ENCODE peak calls at places on chromosomes 11 and 22, in eight cellular contexts. U is epithelial cell of proximal tubule; W is CD8-positive, alpha-beta T cell; F is BE2C; P is adrenal gland; G is lower leg skin; B is neural progenitor cell; V is heart right ventricle. Y is an unnamed sample.

GRCh38 chr11:62974848-62975522 is 9.8 kb downstream of the SLC22A6 start:
- DNase-seq in U (no peak), W (no peak), F (peak; percentile 84), P (no peak), G (no peak), B (peak; percentile 67), V (peak; percentile 55), Y (no peak)

GRCh38 chr11:103035656-103036434 is 56.1 kb downstream of the DCUN1D5 start:
- DNase-seq in U (no peak), W (no peak), F (peak; percentile 42), P (peak; percentile 63), G (no peak), B (peak; percentile 56), V (peak; percentile 44), Y (peak; percentile 62)

GRCh38 chr11:2199466-2200341 is 28.1 kb upstream of the TH start:
- DNase-seq in U (no peak), W (no peak), F (no peak), P (no peak), G (no peak), B (no peak), V (no peak), Y (no peak)

GRCh38 chr11:67630943-67631331 is 1.2 kb upstream of the NUDT8 start:
- DNase-seq in U (no peak), W (no peak), F (no peak), P (no peak), G (no peak), B (no peak), V (no peak), Y (no peak)

GRCh38 chr11:45659031-45659817 is 6.2 kb downstream of the CHST1 start:
- DNase-seq in U (no peak), W (no peak), F (no peak), P (no peak), G (no peak), B (no peak), V (no peak), Y (no peak)

GRCh38 chr11:118921929-118922744 is 3.6 kb downstream of the BCL9L start:
- DNase-seq in U (no peak), W (no peak), F (peak; percentile 76), P (peak; percentile 95), G (peak; percentile 95), B (peak; percentile 85), V (peak; percentile 83), Y (no peak)

GRCh38 chr22:33864723-33865130 is 55.5 kb downstream of the LARGE1 start:
- DNase-seq in U (no peak), W (no peak), F (no peak), P (no peak), G (no peak), B (no peak), V (peak; percentile 37), Y (no peak)

GRCh38 chr11:104476898-104477297 is 313.0 kb upstream of the PDGFD start:
- DNase-seq in U (no peak), W (no peak), F (no peak), P (no peak), G (no peak), B (no peak), V (no peak), Y (no peak)

GRCh38 chr11:130069684-130070108 is at the start of gene APLP2:
- DNase-seq in U (peak; percentile 72), W (peak; percentile 96), F (peak; percentile 100), P (peak; percentile 100), G (peak; percentile 100), B (peak; percentile 99), V (peak; percentile 100), Y (peak; percentile 90)

GRCh38 chr11:9687736-9688494 is 24.0 kb downstream of the SWAP70 start:
- DNase-seq in U (no peak), W (no peak), F (peak; percentile 23), P (no peak), G (no peak), B (no peak), V (no peak), Y (no peak)
- H3K4me3 ChIP-seq in U (no peak overlapping the region), W (no peak overlapping the region), F (no peak overlapping the region), P (no peak overlapping the region), G (no peak overlapping the region), B (no peak overlapping the region), V (no peak overlapping the region), Y (no peak overlapping the region)

DNA sequence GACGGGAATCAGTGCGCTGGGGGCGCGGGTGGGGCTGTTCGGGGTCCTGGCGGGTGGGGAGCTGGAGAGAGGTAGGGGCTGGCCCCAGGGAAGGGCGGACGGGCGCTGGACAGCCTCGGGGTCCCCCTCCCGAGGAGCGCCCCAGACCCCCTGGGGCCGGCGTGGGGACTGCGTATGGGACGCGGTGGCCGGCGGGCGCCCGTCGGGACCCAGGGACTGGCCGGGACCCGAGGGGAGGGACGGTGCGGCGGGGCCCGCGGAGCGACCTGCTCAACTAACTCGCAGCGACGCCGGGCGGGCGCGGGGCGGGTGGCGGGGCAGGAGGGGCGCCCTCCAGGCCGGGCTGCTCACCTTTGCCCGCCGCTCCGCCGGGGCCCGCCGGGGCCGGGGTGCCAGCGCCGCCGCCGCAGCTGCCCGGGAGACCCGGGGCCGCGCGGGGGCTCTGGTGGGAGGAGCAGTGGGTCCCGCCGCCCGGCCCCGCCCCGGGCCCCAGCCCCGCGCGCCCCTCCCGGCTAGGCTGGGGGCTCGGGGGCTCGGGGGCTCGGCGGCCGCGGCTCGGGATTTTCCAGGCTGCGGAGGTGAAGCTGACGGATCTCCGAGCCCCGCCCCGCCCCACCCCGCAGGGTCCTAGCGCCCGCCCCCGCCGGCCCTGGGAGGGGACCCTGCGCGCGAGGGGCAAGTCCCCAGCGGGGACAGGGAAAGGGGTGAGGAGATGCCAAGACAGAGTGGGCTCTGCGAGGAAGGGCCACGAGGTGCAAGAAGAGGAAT is 12.3 kb downstream of the STARD10 start:
- DNase-seq in U (no peak), W (peak; percentile 66), F (peak; percentile 59), P (no peak), G (no peak), B (peak; percentile 70), V (no peak), Y (no peak)
- H3K4me3 ChIP-seq in U (peak overlapping the region; percentile 59), W (peak overlapping the region; percentile 59), F (peak overlapping the region; percentile 43), P (no peak overlapping the region), G (peak overlapping the region; percentile 43), B (peak overlapping the region; percentile 78), V (peak overlapping the region; percentile 63), Y (peak overlapping the region; percentile 52)

GRCh38 chr22:46073683-46074504 is 76.4 kb upstream of the PPARA start:
- DNase-seq in U (no peak), W (no peak), F (peak; percentile 59), P (peak; percentile 80), G (peak; percentile 90), B (no peak), V (peak; percentile 61), Y (no peak)
- H3K4me3 ChIP-seq in U (peak overlapping the region; percentile 65), W (no peak overlapping the region), F (peak overlapping the region; percentile 90), P (peak overlapping the region; percentile 16), G (peak overlapping the region; percentile 83), B (no peak overlapping the region), V (peak overlapping the region; percentile 89), Y (no peak overlapping the region)

DNA sequence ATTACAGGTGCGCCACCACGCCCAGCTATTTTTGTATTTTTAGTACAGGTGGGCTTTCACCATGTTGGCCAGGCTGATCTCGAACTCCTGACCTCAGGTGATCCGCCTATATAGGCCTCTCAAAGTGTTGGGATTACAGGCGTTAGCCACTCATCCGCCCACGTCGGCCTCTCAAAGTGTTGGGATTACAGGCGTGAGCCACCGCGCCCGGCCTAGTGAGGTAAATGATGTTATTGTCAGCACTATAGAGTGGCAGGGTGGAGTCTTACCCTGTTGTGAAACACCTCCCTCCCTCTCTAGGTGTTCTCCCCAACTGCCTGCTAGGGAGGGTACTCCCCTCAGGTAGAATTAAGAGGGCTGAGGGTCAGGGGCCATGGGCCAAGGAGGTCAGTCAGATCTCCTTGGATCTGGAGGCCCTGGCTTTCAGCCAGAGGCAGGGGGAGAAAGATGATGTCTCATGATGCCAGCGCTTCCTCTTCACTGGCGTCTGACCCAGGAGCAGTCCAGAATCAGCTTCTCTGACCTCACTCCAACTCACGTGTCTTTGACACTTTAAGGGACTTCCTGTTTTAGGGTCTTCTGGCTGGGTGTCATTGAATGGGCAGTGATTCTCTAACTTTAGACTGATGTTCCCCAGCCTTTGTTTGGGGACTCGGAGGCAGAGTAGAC is 2.0 kb downstream of the GGA1 start:
- DNase-seq in U (no peak), W (no peak), F (no peak), P (peak; percentile 68), G (no peak), B (no peak), V (no peak), Y (no peak)
- H3K4me3 ChIP-seq in U (peak overlapping the region; percentile 67), W (no peak overlapping the region), F (no peak overlapping the region), P (no peak overlapping the region), G (no peak overlapping the region), B (no peak overlapping the region), V (peak overlapping the region; percentile 92), Y (peak overlapping the region; percentile 76)

DNA sequence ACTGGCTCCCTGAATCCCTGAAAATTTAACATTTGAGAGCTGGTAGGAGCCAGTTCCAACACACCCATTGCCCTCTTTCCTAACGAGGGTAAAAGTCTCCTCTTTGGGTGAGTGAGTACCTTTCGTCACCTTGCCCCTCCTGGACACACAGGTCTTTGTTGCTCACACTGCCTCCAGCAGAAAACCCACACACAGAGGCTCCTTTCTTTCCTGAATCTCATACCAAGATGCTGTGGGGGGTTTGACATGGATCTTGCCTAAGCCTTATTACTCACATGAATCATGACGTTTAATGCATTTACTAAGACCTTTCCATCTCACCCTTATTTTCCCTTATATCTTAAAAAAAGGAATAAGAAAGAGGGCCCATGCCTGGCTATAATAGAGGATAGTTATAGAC is 53.0 kb downstream of the PARVA start:
- DNase-seq in U (no peak), W (no peak), F (no peak), P (no peak), G (no peak), B (no peak), V (no peak), Y (no peak)
- H3K4me3 ChIP-seq in U (no peak overlapping the region), W (no peak overlapping the region), F (no peak overlapping the region), P (no peak overlapping the region), G (no peak overlapping the region), B (no peak overlapping the region), V (no peak overlapping the region), Y (no peak overlapping the region)

GRCh38 chr22:46750861-46751260 is 11.6 kb upstream of the TBC1D22A start:
- DNase-seq in U (no peak), W (no peak), F (no peak), P (no peak), G (no peak), B (no peak), V (no peak), Y (no peak)
- H3K4me3 ChIP-seq in U (no peak overlapping the region), W (no peak overlapping the region), F (no peak overlapping the region), P (no peak overlapping the region), G (no peak overlapping the region), B (no peak overlapping the region), V (no peak overlapping the region), Y (no peak overlapping the region)

GRCh38 chr11:70220920-70221319 is 17.8 kb downstream of the FADD start:
- DNase-seq in U (no peak), W (no peak), F (no peak), P (no peak), G (no peak), B (no peak), V (no peak), Y (no peak)

GRCh38 chr11:70225629-70226582 is 22.8 kb downstream of the FADD start:
- DNase-seq in U (no peak), W (no peak), F (peak; percentile 46), P (no peak), G (no peak), B (no peak), V (no peak), Y (no peak)

DNA sequence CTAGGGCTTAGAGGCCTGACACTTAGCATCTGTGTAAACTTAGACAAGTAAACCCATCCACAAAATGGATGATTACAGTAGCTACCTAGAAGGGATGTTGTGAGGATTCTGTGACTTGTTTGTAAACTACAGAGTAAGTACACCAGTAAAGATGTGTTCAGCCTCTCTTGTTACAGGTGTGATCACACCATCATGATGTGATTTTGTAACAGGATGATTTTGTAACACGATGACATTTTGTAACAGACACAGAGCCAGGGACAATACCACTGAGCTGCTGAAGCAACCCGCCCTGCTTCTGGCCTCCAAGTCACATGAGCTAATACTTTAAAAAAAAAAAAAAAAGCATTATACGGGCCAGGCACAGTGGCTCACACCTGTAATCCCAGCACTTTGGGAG is 17.0 kb downstream of the FADD start:
- DNase-seq in U (no peak), W (no peak), F (no peak), P (no peak), G (no peak), B (no peak), V (no peak), Y (no peak)
- H3K4me3 ChIP-seq in U (no peak overlapping the region), W (no peak overlapping the region), F (no peak overlapping the region), P (no peak overlapping the region), G (no peak overlapping the region), B (no peak overlapping the region), V (no peak overlapping the region), Y (no peak overlapping the region)